ENCODE peak calls at places on chromosomes 1 and 21, in five cellular contexts. J is left lung, Z is PC-9, W is GM23248, M is IMR-90. T is an unnamed sample.

GRCh38 chr1:10705953-10706352 is 90.5 kb downstream of the CASZ1 start:
- DNase-seq in J (no peak), Z (no peak), W (no peak), M (no peak), T (no peak)

GRCh38 chr1:53516181-53516580 is 57.0 kb downstream of the DMRTB1 start:
- DNase-seq in J (no peak), Z (no peak), W (no peak), M (no peak), T (no peak)

GRCh38 chr1:58896211-58897183 is 112.7 kb upstream of the JUN start:
- DNase-seq in J (peak; percentile 77), Z (peak; percentile 78), W (peak; percentile 25), M (no peak), T (peak; percentile 74)

GRCh38 chr21:36337099-36337509 is 17.1 kb downstream of the MORC3 start:
- DNase-seq in J (no peak), Z (no peak), W (peak; percentile 85), M (peak; percentile 78), T (no peak)

GRCh38 chr1:201888282-201889033 is at the start of gene SHISA4:
- DNase-seq in J (peak; percentile 83), Z (peak; percentile 92), W (peak; percentile 76), M (peak; percentile 29), T (peak; percentile 83)

GRCh38 chr1:112855152-112855836 is 100.7 kb downstream of the SLC16A1 start:
- DNase-seq in J (no peak), Z (no peak), W (peak; percentile 30), M (no peak), T (no peak)

GRCh38 chr1:44681905-44682900 is 7.7 kb downstream of the ARMH1 start:
- DNase-seq in J (no peak), Z (no peak), W (no peak), M (no peak), T (no peak)

GRCh38 chr21:46110499-46111192 is 12.7 kb downstream of the COL6A2 start:
- DNase-seq in J (peak; percentile 37), Z (no peak), W (peak; percentile 62), M (no peak), T (peak; percentile 79)

GRCh38 chr1:211613108-211613947 is 34.4 kb upstream of the SLC30A1 start:
- DNase-seq in J (peak; percentile 92), Z (peak; percentile 84), W (peak; percentile 99), M (peak; percentile 94), T (peak; percentile 74)

GRCh38 chr1:5563861-5564577 is 428.2 kb downstream of the NPHP4 start:
- DNase-seq in J (no peak), Z (no peak), W (no peak), M (no peak), T (no peak)
- H3K9me3 ChIP-seq in J (no peaks in the 10 kb centered on the region), Z (no peaks in the 10 kb centered on the region), W (no peaks in the 10 kb centered on the region), M (peaks cover 33% of the 10 kb centered on the region), T (peaks cover 18% of the 10 kb centered on the region)

GRCh38 chr21:15751561-15751960 is 21.8 kb downstream of the USP25 start:
- DNase-seq in J (no peak), Z (no peak), W (no peak), M (no peak), T (no peak)

GRCh38 chr21:15754640-15755039 is 24.9 kb downstream of the USP25 start:
- DNase-seq in J (no peak), Z (no peak), W (peak; percentile 61), M (peak; percentile 66), T (no peak)

GRCh38 chr21:15755125-15755524 is 25.3 kb downstream of the USP25 start:
- DNase-seq in J (no peak), Z (no peak), W (peak; percentile 37), M (no peak), T (no peak)

GRCh38 chr21:15751037-15751436 is 21.3 kb downstream of the USP25 start:
- DNase-seq in J (no peak), Z (no peak), W (no peak), M (no peak), T (no peak)

DNA sequence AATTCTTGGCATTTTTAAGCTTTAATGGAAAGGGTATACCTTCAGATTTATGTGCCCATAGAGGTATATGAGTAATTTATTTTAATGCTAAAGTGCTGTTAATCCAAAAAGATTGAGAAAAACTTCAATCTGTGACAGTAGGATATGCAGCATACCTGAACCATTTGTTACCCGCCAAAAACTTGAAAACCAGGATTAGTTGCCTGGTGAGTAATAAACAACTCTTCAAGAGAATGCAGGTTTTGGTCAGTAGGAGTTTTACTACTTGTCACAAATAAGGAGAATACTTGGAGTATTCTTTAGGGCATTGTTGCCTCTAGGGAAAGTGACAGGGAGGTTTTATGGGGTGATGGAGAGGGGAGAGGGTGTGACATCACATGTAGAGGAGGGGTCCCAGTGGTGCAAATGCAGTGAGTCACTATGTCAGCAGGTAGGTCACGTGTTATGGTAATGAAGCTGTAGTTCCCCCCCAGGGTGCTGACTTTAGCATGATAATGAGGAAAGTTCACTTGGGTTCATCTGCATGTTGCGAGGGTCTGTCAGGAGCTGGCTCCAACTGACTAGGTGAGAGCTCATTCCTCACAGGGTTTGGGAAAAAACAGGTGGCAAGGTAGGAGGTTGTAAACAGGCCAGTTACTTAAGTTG is 23.1 kb downstream of the USP25 start:
- DNase-seq in J (no peak), Z (no peak), W (no peak), M (no peak), T (no peak)
- H3K4me1 ChIP-seq in J (peaks cover 19% of the 10 kb centered on the region), Z (peaks cover 11% of the 10 kb centered on the region), W (peaks cover 14% of the 10 kb centered on the region), M (peaks cover 7% of the 10 kb centered on the region), T (peaks cover 91% of the 10 kb centered on the region)

DNA sequence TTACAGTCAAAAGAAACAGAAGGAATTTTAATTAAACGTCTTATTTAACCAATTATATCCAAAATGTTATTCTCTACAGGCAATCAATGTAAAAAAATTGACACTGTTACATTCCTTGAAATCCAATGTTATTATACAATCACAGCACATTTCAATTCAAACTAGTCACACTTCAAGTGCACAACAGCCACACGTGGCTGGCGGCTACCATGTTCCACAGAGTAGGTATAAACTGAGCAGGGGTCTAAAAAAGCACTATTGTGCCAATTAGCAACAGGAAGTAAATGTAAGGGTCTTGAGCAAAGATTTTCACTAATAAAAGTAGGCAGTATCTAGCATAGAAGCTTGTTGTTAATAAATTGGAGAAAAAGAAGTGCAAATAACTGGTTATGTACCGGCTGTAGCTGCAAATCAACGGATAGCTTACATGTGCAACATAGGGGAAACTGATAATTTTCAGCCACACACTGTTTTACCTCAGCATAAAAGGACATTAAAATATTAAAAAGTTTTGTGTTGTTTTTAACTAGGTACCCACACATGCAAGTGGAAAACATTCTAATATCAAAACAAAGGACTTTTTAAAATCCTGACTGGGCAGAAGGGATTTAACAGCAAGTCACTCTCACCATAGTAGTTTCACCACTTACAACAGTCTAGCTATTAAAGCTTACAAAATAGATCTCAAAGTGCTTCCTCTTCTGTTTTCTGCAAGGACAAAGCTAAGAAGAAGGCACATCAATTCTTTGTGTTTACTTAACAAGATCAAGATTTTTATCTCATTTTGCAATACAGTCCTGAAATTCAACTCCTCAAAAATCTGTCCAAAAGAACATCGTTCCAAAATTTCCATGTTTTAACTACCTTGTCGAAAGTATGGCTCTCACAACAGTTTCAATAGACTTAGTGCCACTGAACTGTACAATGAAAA is 2.5 kb downstream of the CSDE1 start:
- DNase-seq in J (no peak), Z (no peak), W (peak; percentile 47), M (peak; percentile 19), T (no peak)
- H3K4me3 ChIP-seq in J (peak overlapping the region; percentile 88), Z (peak overlapping the region; percentile 79), W (peak overlapping the region; percentile 100), M (peak overlapping the region; percentile 30), T (peak overlapping the region; percentile 97)

DNA sequence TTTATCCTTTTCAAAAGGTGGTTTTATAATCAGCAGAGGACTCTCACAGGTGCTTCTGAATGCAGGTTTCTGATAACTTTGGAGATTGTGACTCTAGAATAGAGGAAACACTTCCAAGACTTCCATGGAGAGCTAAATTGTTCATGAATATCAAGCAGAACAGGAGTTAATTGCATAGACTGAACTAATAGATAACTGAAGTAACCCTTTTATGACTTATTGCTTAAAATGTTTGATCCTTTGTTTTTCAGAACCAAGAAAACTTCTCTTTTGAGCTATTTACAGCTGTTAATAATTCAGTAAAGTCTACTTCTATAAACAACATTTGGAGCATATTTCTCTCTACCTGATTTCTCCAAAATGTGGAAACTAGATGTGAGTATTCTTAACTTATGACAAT is 19.9 kb downstream of the TEX46 start:
- DNase-seq in J (no peak), Z (no peak), W (no peak), M (no peak), T (no peak)
- H3K9me3 ChIP-seq in J (no peaks in the 10 kb centered on the region), Z (peaks cover 12% of the 10 kb centered on the region), W (no peaks in the 10 kb centered on the region), M (peaks cover 11% of the 10 kb centered on the region), T (peaks cover 19% of the 10 kb centered on the region)

GRCh38 chr1:24921938-24922662 is 8.0 kb downstream of the RUNX3 start:
- DNase-seq in J (no peak), Z (no peak), W (no peak), M (no peak), T (no peak)
- H3K4me1 ChIP-seq in J (peaks cover 3% of the 10 kb centered on the region), Z (no peaks in the 10 kb centered on the region), W (peaks cover 9% of the 10 kb centered on the region), M (no peaks in the 10 kb centered on the region), T (peaks cover 6% of the 10 kb centered on the region)

DNA sequence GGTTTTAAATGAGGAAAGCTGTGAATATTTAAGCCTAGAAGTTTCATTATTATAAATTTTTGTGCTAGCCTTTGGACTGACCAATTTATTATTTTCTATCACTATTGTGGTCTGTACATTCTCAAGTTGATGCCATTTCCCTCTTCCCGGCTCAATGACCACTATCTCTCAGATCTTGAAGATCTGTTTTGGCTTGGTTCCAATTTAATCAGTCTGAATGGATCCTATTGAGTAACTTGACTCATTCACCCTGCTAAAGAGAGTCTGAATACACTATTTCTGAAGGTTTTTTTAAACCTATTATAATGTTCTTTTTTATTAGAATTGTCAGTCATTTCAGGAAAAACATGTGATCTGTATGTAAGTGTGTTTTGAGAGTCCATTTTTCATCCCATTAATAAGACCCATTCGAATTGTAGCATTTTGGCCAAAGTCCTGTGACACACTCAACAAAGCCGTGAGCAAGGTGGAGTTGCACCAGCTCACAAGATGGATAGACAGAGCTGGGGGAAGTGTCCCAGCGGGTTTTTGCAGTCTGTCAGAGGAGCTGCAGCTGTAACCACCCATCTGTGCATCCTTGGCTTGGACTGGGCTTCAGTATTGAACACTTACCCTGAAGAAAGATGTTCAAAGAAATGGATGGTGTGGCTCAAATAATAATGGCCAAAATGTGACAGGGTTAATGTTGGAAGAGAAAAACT is 145.6 kb downstream of the NFIA start:
- DNase-seq in J (no peak), Z (no peak), W (no peak), M (no peak), T (no peak)
- H3K4me3 ChIP-seq in J (no peak overlapping the region), Z (no peak overlapping the region), W (no peak overlapping the region), M (no peak overlapping the region), T (no peak overlapping the region)